ENCODE peak calls at places on chromosome 21, in seven cellular contexts. Z is OCI-LY7, J is fibroblast of the aortic adventitia, O is NCI-H1092 treated with DMSO at 0.1 percent for 48 hours, B is amygdala, M is aorta, E is PC-9. Y is an unnamed sample.

GRCh38 chr21:42379425-42380215 is 13.3 kb upstream of the TFF1 start:
- DNase-seq in Z (peak), B (no peak), O (no peak), J (no peak), E (no peak), M (peak), Y (no peak)

GRCh38 chr21:44399955-44400790 is 46.8 kb downstream of the TRPM2 start:
- DNase-seq in Z (no peak), O (no peak), M (peak), B (no peak), J (no peak), E (no peak), Y (no peak)

GRCh38 chr21:33168886-33169285 is 60.9 kb upstream of the IFNAR2 start:
- DNase-seq in M (no peak), B (no peak), O (no peak), J (no peak), Z (no peak), E (no peak), Y (no peak)

GRCh38 chr21:37072239-37072987 is 458 bp downstream of the PIGP start:
- DNase-seq in M (peak), J (peak), E (no peak), O (peak), B (peak), Z (no peak), Y (no peak)

GRCh38 chr21:44407493-44407892 is 47.8 kb upstream of the LRRC3 start:
- DNase-seq in B (no peak), M (no peak), O (no peak), Z (no peak), J (no peak), E (no peak), Y (no peak)

GRCh38 chr21:42146821-42147220 is 72.1 kb upstream of the ABCG1 start:
- DNase-seq in B (no peak), Z (no peak), J (no peak), O (no peak), M (no peak), E (no peak), Y (no peak)

GRCh38 chr21:32004281-32004680 is 131.5 kb downstream of the HUNK start:
- DNase-seq in O (no peak), J (no peak), Z (no peak), E (no peak), M (no peak), B (no peak), Y (no peak)

GRCh38 chr21:39208624-39209333 is 25.5 kb upstream of the PSMG1 start:
- DNase-seq in O (no peak), M (no peak), J (peak), E (no peak), B (no peak), Z (no peak), Y (no peak)